ENCODE peak calls at places on chromosomes 11 and 22, in five cellular contexts. E is NB4, X is lower lobe of right lung, N is RWPE2, L is fibroblast of lung. Q is an unnamed sample.

GRCh38 chr11:92227954-92228935 is 3.6 kb downstream of the FAT3 start:
- DNase-seq in X (no peak), N (no peak), L (peak), E (no peak), Q (no peak)

GRCh38 chr11:19644316-19644715 is 68.3 kb upstream of the NAV2 start:
- DNase-seq in X (no peak), E (no peak), N (no peak), L (no peak), Q (no peak)

GRCh38 chr11:58061813-58062212 is 31.1 kb downstream of the OR6Q1 start:
- DNase-seq in N (no peak), L (peak), E (peak), X (no peak), Q (no peak)

GRCh38 chr22:30668306-30668655 is 606 bp upstream of the DUSP18 start:
- DNase-seq in N (no peak), X (no peak), E (no peak), L (no peak), Q (no peak)

GRCh38 chr11:70892889-70893288 is 359.5 kb downstream of the SHANK2 start:
- DNase-seq in N (peak), E (no peak), L (no peak), X (peak), Q (no peak)

GRCh38 chr11:111846640-111847039 is 24.7 kb downstream of the ALG9 start:
- DNase-seq in L (peak), X (no peak), N (no peak), E (peak), Q (no peak)

GRCh38 chr11:55648027-55648426 is at the start of gene OR4S2:
- DNase-seq in X (no peak), N (no peak), E (no peak), L (no peak), Q (no peak)

GRCh38 chr11:125948278-125949051 is 2.6 kb downstream of the VSIG10L2 start:
- DNase-seq in N (no peak), L (no peak), X (no peak), E (no peak), Q (no peak)

GRCh38 chr22:50548046-50548912 is 2.6 kb downstream of the KLHDC7B start:
- DNase-seq in N (no peak), E (peak), L (no peak), X (peak), Q (peak)

GRCh38 chr11:115869131-115869530 is 364.9 kb upstream of the CADM1 start:
- DNase-seq in L (no peak), N (no peak), E (no peak), X (no peak), Q (no peak)

GRCh38 chr11:115871161-115871750 is 367.0 kb upstream of the CADM1 start:
- DNase-seq in X (no peak), E (no peak), N (no peak), L (no peak), Q (no peak)

GRCh38 chr11:115873813-115874212 is 369.6 kb upstream of the CADM1 start:
- DNase-seq in L (no peak), E (peak), N (no peak), X (no peak), Q (no peak)

GRCh38 chr11:115872418-115872817 is 368.2 kb upstream of the CADM1 start:
- DNase-seq in N (no peak), X (no peak), E (peak), L (no peak), Q (no peak)

GRCh38 chr11:115869780-115870431 is 365.7 kb upstream of the CADM1 start:
- DNase-seq in E (peak), X (no peak), L (peak), N (no peak), Q (no peak)
- TF ChIP-seq CTCF in E (peak), X (peak), L (peak), N (peak), Q (no peak)

DNA sequence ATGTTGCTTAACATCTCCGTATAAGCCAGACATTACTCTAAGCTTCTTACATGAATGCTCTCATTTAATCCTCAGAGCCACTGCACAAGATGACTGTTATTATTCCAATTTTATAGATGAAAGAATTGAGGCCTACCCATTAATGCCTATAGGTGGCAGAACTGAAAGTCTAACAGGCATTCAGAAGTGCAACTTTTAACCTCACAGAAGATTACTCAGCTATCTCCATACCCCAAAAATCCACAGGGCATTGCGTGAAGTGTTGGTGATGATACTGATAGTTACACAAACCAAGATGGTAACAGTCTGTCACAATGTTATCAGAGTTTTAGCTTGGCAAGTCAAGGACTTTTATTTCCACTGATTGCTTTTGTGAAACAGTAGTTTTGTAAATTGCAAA is 130.5 kb downstream of the ARHGAP42 start:
- DNase-seq in E (no peak), N (no peak), L (no peak), X (no peak), Q (no peak)
- TF ChIP-seq CTCF in E (no peak), N (no peak), L (no peak), X (no peak), Q (no peak)

DNA sequence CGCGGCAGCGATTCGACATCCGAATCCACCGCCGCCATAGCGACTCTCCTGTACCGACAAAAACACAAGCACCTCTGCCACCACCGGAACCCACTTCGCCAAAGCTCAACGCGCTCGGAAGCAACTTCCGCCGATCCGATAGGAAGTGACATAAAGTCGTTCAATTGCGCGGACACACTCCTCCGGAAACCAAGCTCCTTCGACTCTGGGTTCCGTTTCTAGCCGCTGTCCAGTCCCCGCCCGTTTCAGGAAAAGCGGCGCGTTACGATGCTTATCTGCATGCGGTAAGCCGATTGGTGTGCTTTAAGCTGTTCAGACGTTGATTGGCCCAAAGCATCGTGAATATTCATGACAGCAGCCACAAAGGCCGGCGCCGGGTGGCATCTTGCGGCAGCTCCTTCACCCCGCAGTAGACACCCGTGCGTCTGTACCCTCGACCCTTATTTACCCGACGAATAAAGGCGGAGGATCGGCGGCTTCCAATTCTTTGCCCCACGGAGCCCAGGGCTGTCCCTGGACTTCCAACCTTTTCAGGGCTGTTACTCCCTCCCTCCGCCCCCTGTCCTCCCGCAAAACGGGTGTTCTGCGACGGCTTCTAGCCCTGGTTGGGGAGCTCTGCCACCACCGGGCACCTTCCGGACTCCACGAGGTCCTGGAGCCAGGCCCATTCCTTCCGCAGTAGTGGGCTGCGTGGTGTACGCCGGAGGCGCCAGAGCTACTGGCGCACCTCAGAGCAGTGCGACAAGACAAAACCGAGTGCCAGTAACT is at the start of gene TUT1:
- DNase-seq in N (peak), L (peak), E (peak), X (peak), Q (peak)
- TF ChIP-seq CTCF in N (peak), L (no peak), E (peak), X (peak), Q (no peak)

GRCh38 chr11:131883332-131883731 is 512.9 kb downstream of the NTM start:
- DNase-seq in X (no peak), E (no peak), L (no peak), N (no peak), Q (no peak)
- TF ChIP-seq CTCF in X (no peak), E (no peak), L (no peak), N (no peak), Q (no peak)

GRCh38 chr11:44765676-44766075 is 38.9 kb downstream of the TSPAN18 start:
- DNase-seq in L (no peak), N (no peak), E (no peak), X (no peak), Q (no peak)

GRCh38 chr11:44766972-44767278 is 40.2 kb downstream of the TSPAN18 start:
- DNase-seq in X (no peak), N (no peak), E (no peak), L (no peak), Q (no peak)

GRCh38 chr11:44765026-44765595 is 38.3 kb downstream of the TSPAN18 start:
- DNase-seq in N (no peak), E (no peak), L (no peak), X (no peak), Q (no peak)

GRCh38 chr11:44767421-44767820 is 40.7 kb downstream of the TSPAN18 start:
- DNase-seq in L (no peak), N (no peak), E (no peak), X (no peak), Q (no peak)

DNA sequence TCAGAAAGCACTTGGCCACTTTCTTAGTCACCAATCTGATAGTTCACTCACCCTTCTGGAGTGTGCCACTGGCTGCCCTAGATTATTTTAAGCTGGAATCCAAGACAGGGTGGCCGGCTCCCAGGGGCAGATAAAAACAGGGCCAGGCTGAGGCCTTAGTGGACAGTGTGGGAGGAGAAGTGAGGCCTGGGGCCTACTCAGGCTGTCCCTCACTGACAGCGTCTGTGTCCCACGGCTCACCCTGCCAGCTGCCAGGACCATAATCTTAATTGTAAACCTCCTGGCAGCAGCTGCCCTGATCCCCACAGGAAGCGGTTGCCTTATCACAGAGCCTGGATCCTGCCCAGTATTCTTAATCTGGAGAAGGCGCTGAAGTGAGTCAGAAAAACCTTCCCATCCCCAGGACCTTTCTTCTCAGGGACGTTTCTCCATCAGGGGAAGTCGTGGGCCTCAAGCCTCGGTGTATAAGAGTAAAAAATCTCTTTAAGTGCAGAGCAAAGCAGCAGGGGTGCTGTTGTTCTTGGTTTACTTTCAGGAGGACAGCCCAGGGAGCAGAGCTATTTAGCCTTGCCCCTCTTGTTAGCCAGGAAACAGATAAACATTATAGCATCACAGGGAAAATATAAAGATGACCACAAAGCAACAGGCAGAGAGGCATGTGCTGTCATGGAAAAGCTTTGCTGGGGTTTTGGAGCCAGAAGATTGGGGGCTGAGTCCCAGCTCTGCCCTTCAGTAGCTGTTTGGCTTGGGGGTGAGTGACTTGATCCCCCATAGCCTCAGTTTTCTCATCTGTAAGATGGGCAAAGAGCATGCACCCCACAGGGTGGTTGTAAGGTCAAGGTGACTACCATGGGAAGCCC is 39.6 kb downstream of the TSPAN18 start:
- DNase-seq in N (no peak), E (no peak), L (peak), X (no peak), Q (peak)
- TF ChIP-seq CTCF in N (no peak), E (no peak), L (no peak), X (no peak), Q (no peak)

DNA sequence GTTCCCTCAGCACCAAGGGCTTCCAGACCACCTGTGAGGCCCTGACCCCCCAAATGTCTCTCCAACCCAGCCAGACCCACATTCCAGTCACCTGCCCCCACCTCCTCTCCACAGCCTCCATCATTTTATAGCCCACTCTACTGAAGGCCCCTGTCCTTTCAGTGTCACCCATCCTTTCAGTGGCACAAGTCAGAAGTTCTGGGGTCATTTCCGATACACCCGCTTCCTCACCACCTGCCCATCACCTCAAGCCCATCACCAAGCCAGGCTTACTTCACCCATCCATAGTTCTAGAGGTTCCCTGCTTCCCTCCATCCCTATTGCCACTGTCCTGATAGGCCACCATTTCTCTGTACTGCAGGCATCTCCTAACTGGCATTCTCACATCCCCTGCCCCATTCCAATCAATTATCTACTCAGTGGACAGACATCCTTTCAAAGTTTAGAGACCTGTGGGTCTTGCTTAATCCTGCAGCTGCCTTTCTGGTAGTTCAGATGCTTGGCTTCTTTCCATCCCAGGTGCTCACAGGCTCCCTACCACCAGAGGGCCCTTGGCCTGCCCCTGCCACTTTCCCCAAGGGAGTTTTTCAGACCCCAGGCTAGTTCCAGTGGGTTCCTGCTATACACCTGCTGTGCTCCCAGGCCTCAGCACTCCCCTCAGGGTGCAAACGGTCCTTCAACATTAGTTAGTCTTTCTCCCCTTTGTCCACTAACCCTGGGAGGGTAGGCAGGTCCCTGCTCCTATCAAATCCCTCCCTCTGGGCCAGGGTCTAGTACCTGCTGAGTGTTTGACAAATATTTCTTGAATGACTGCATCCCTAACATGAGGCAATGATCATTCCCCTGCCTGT is 7.6 kb downstream of the KCNQ1OT1 start:
- DNase-seq in L (no peak), X (no peak), N (peak), E (no peak), Q (no peak)
- TF ChIP-seq CTCF in L (peak), X (peak), N (peak), E (peak), Q (no peak)

DNA sequence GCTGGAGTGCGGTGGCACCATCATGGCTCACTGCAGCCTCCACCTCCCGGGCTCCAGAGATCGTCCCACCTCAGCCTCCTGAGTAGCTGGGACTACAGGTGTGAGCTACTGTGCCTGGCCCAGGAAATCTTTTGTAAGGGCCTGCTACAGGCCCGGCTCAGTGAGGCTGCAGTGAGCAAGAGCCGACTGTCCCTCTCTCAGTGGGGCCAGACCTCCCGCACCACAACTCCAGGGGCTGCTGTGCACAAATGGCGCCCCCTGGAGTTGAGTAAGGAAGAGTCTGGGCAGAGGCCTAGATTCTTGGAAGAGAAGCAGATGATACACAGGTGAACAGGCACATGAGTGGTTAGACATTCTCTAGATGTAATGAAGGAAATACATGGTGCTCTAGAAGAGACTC is 7.0 kb downstream of the SERHL2 start:
- DNase-seq in X (no peak), L (no peak), N (no peak), E (peak), Q (no peak)
- TF ChIP-seq CTCF in X (peak), L (peak), N (peak), E (peak), Q (no peak)

GRCh38 chr22:25896098-25896497 is 154.1 kb downstream of the MYO18B start:
- DNase-seq in X (no peak), N (no peak), E (no peak), L (no peak), Q (no peak)
- TF ChIP-seq CTCF in X (no peak), N (no peak), E (no peak), L (no peak), Q (no peak)

GRCh38 chr11:82683029-82683428 is 50.6 kb downstream of the FAM181B start:
- DNase-seq in X (no peak), E (no peak), L (no peak), N (no peak), Q (no peak)

GRCh38 chr11:82686211-82686610 is 47.5 kb downstream of the FAM181B start:
- DNase-seq in L (no peak), E (no peak), N (no peak), X (no peak), Q (no peak)

GRCh38 chr11:82676483-82677094 is 57.1 kb downstream of the FAM181B start:
- DNase-seq in X (no peak), N (no peak), L (no peak), E (no peak), Q (no peak)

GRCh38 chr11:82680252-82680651 is 53.4 kb downstream of the FAM181B start:
- DNase-seq in E (peak), L (no peak), X (no peak), N (no peak), Q (no peak)

GRCh38 chr11:82682003-82682751 is 51.5 kb downstream of the FAM181B start:
- DNase-seq in L (peak), N (no peak), X (no peak), E (peak), Q (no peak)
- TF ChIP-seq CTCF in L (peak), N (peak), X (peak), E (peak), Q (no peak)

Q was measured in activated B cell treated with CpG ODN at 0.5 μM for 24 hours.